ENCODE peak calls at places on chromosomes 7 and 10, in seven cellular contexts. E, I, M, L, F, G and N are unnamed samples. For H3K4me1, the result is how much of the 10 kb centered on the place peaks cover.

GRCh38 chr7:78057571-78057970 is 259.0 kb downstream of the PHTF2 start:
- DNase-seq in E (no peak), I (no peak), M (no peak), L (no peak), F (no peak), G (no peak), N (no peak)

GRCh38 chr10:97718659-97719142 is 5.2 kb downstream of the MARVELD1 start:
- DNase-seq in E (peak), I (no peak), M (peak), L (peak), F (no peak), G (no peak), N (peak)

GRCh38 chr10:23073527-23073926 is 21.9 kb upstream of the MSRB2 start:
- DNase-seq in E (no peak), I (no peak), M (no peak), L (no peak), F (no peak), G (no peak), N (no peak)

GRCh38 chr7:2108501-2109250 is 124.1 kb downstream of the MAD1L1 start:
- DNase-seq in E (no peak), I (no peak), M (no peak), L (no peak), F (no peak), G (no peak), N (no peak)

GRCh38 chr7:3200504-3200903 is 100.5 kb upstream of the SDK1 start:
- DNase-seq in E (peak), I (peak), M (peak), L (peak), F (no peak), G (no peak), N (no peak)

GRCh38 chr7:50267525-50268041 is 36.9 kb upstream of the IKZF1 start:
- DNase-seq in E (no peak), I (no peak), M (no peak), L (no peak), F (no peak), G (no peak), N (no peak)

GRCh38 chr7:110442386-110442837 is 648.5 kb upstream of the LRRN3 start:
- DNase-seq in E (peak), I (no peak), M (no peak), L (peak), F (peak), G (no peak), N (peak)

GRCh38 chr10:114685456-114685855 is 27.4 kb upstream of the ABLIM1 start:
- DNase-seq in E (no peak), I (no peak), M (no peak), L (peak), F (peak), G (no peak), N (no peak)

GRCh38 chr7:112190120-112190519 is 16.1 kb downstream of the DOCK4 start:
- DNase-seq in E (no peak), I (no peak), M (no peak), L (no peak), F (no peak), G (no peak), N (no peak)

GRCh38 chr7:143085109-143085508 is 33.0 kb downstream of the OR6V1 start:
- DNase-seq in E (no peak), I (no peak), M (no peak), L (no peak), F (no peak), G (no peak), N (no peak)

GRCh38 chr10:126844406-126844805 is 60.8 kb upstream of the DOCK1 start:
- DNase-seq in E (no peak), I (peak), M (peak), L (peak), F (no peak), G (no peak), N (no peak)

GRCh38 chr7:140212100-140212881 is 35.5 kb upstream of the KDM7A start:
- DNase-seq in E (no peak), I (peak), M (no peak), L (no peak), F (no peak), G (no peak), N (peak)

GRCh38 chr10:97534746-97535367 is 36.1 kb downstream of the UBTD1 start:
- DNase-seq in E (no peak), I (no peak), M (peak), L (no peak), F (peak), G (no peak), N (no peak)

GRCh38 chr10:122115874-122116273 is 126.9 kb downstream of the TACC2 start:
- DNase-seq in E (no peak), I (no peak), M (no peak), L (no peak), F (no peak), G (no peak), N (no peak)
- H3K4me1 ChIP-seq in E (under half), I (under half), M (half or more), L (under half), F (under half), G (under half), N (under half)

DNA sequence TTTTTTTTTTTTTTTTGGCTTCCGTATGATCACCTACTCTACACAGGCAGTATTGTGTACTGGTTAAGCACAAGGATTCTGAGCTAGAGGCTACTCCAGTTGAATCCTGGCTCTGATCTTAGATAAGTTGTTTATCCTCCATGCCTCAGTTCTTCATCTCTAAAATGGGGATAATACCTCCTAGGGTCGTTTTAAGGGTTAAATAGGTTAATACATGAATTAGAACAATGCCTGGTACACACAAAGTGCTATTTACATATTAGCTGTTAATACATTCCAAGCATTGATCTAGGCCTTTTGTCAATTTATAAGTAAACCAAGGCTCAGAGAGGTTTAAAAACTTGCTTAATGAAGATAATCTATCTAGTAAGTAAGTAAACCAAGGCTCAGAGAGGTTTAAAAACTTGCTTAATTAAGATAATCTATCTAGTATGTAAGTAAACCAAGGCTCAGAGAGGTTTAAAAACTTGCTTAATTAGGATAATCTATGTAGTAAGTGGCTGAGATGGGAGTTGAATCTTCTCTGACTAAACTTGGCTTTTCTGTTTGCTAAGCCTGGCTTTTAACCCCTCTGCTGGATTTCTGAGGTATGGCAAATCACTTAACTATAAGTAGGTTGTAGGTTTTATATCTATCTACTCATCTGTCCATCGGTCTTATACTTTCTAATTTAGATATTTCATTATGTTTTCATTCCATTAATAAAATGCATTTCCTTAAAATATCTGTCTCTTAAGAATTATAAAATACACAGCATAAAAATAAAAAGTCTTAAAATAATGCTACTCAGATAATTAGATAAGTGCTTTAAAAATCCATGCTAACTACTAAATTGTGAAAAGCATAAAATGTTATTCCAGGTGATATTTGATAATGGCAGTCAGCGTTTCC is 59.2 kb downstream of the ST7 start:
- DNase-seq in E (no peak), I (no peak), M (peak), L (peak), F (no peak), G (no peak), N (no peak)
- TF ChIP-seq CTCF in E (no peak), I (peak), M (peak), L (peak), F (peak), G (peak), N (no peak)

GRCh38 chr10:79346012-79346340 is 1.3 kb upstream of the PPIF start:
- DNase-seq in E (no peak), I (no peak), M (no peak), L (no peak), F (peak), G (no peak), N (no peak)

GRCh38 chr10:79345241-79346011 is 1.8 kb upstream of the PPIF start:
- DNase-seq in E (no peak), I (no peak), M (no peak), L (no peak), F (peak), G (no peak), N (no peak)

GRCh38 chr10:79347894-79348639 is 798 bp downstream of the PPIF start:
- DNase-seq in E (peak), I (peak), M (peak), L (peak), F (peak), G (peak), N (peak)

GRCh38 chr10:79347226-79347893 is at the start of gene PPIF:
- DNase-seq in E (peak), I (peak), M (peak), L (peak), F (peak), G (peak), N (peak)

GRCh38 chr10:79346388-79347225 is 662 bp upstream of the PPIF start:
- DNase-seq in E (no peak), I (no peak), M (no peak), L (no peak), F (peak), G (no peak), N (no peak)
- H3K4me1 ChIP-seq in E (under half), I (under half), M (under half), L (under half), F (half or more), G (under half), N (under half)

GRCh38 chr7:18872344-18872743 is 245.1 kb downstream of the TWIST1 start:
- DNase-seq in E (no peak), I (no peak), M (no peak), L (no peak), F (no peak), G (no peak), N (no peak)

GRCh38 chr7:18877874-18878273 is 239.6 kb downstream of the TWIST1 start:
- DNase-seq in E (no peak), I (no peak), M (no peak), L (no peak), F (no peak), G (no peak), N (no peak)

GRCh38 chr7:18874875-18875274 is 242.6 kb downstream of the TWIST1 start:
- DNase-seq in E (no peak), I (no peak), M (peak), L (no peak), F (no peak), G (no peak), N (no peak)

DNA sequence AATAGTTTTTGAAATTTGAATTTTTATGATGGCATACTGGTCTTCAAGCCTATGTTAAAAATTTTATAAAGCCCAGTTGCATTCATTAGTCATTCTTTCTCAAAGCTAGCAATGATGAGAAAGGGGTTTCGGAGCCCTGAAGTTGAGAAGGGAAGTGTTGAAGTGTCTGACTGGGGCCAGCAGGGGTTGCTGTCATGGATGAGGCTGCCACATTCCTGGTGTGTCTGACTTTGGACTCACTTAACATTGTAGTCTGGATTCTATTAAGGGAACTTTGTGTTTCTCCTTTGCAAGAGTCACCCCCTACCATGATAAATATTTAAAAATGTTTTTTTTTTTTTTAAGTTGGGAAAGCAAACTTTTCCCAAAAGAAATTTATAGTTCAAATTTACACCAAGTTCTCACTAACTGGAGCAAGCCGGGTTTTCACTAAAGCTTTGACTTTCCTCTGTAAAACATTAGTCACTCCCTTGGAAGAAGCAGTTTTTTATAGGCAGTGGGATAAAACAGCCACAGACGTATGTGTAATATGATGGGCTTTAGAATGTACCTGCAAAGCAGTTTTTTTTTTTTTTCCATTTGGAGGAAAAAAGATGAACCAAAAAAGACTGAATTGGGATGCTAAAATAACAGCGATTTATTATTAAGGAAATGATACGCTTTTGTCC is 243.6 kb downstream of the TWIST1 start:
- DNase-seq in E (no peak), I (no peak), M (peak), L (peak), F (no peak), G (no peak), N (no peak)
- TF ChIP-seq CTCF in E (no peak), I (peak), M (peak), L (peak), F (no peak), G (no peak), N (no peak)

DNA sequence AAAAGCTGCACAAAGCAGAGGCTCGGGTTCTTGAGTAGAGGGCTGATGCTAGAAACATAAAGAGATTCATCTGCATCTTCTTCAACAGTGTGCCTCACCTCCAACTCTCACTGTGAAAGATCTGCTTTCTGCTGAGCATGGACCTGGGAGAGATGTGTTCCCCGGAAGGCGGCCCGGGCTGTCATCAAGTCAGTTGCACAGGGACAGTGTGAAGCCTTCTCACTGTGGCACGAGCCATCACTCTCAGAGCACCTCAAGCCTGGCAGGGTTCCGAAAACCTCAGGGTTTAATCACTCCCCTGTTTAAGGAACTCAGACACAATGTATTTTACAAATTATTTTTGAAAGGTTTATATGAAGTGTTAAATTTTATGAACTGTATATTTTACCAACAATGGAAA is 98.7 kb downstream of the RBM20 start:
- DNase-seq in E (no peak), I (no peak), M (no peak), L (no peak), F (no peak), G (no peak), N (no peak)
- H3K4me1 ChIP-seq in E (under half), I (under half), M (under half), L (under half), F (under half), G (under half), N (under half)

GRCh38 chr10:87767253-87767652 is 50.8 kb downstream of the ATAD1 start:
- DNase-seq in E (no peak), I (peak), M (peak), L (no peak), F (no peak), G (no peak), N (no peak)
- TF ChIP-seq CTCF in E (no peak), I (peak), M (no peak), L (no peak), F (no peak), G (no peak), N (no peak)

DNA sequence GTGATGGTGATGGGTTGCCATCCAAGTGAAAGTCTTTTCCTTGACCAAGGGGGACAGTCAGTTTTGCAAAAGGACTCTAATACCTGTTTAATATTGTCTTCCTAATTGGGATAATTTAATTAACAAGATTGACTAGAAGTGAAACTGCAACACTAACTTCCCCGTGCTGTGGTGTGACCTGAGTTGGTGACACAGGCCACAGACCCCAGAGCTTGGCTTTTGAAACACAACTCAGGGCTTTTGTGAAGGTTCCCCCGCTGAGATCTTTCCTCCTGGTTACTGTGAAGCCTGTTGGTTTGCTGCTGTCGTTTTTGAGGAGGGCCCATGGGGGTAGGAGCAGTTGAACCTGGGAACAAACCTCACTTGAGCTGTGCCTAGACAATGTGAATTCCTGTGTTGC is 6.9 kb downstream of the PPIF start:
- DNase-seq in E (no peak), I (no peak), M (no peak), L (no peak), F (no peak), G (no peak), N (no peak)
- H3K4me1 ChIP-seq in E (under half), I (under half), M (under half), L (under half), F (under half), G (under half), N (under half)

GRCh38 chr7:33923440-33924229 is 18.3 kb downstream of the BMPER start:
- DNase-seq in E (no peak), I (no peak), M (no peak), L (no peak), F (no peak), G (no peak), N (no peak)
- TF ChIP-seq CTCF in E (no peak), I (no peak), M (no peak), L (no peak), F (no peak), G (no peak), N (no peak)

DNA sequence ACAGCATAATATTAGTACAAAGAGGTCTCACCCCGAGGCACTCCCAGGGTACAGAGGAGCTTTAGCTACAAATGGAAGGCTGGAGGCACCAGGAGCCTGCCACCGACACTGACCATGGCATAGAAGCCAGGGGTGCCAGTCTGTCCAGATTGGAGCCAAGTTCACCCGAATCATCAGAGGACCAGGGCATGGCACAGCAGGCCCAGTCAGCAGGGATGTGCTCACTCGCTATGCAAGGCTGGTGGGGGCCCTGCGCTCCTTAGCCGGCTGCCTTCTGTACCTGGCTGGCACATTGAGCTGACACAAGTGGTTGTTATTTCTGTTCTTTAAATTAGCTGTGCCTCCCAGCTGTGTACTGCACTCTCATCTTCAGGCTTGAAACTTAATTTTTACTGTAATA is 149.3 kb downstream of the TCERG1L start:
- DNase-seq in E (no peak), I (no peak), M (no peak), L (no peak), F (no peak), G (no peak), N (no peak)
- H3K4me1 ChIP-seq in E (under half), I (under half), M (under half), L (under half), F (under half), G (under half), N (under half)